ENCODE peak calls at places on chromosomes 16 and 17, in five cellular contexts. I is CD4-positive, alpha-beta memory T cell; Z is cardiac muscle cell; L is PC-3; P is transverse colon. G is an unnamed sample.

GRCh38 chr17:33464669-33465275 is 171.7 kb upstream of the ASIC2 start:
- DNase-seq in I (no peak), Z (peak; percentile 23), P (no peak), L (no peak), G (no peak)

GRCh38 chr17:67531291-67531690 is 154.2 kb downstream of the PITPNC1 start:
- DNase-seq in L (no peak), I (no peak), P (peak; percentile 40), Z (no peak), G (no peak)

GRCh38 chr17:59074494-59074893 is 32.2 kb downstream of the TRIM37 start:
- DNase-seq in P (no peak), Z (no peak), L (no peak), I (no peak), G (peak; percentile 73)

GRCh38 chr17:76124582-76125390 is 16.3 kb downstream of the FOXJ1 start:
- DNase-seq in P (no peak), Z (no peak), I (no peak), L (peak; percentile 33), G (no peak)

GRCh38 chr16:57627184-57627871 is 1.1 kb upstream of the ADGRG1 start:
- DNase-seq in I (no peak), P (no peak), L (peak; percentile 91), Z (peak; percentile 52), G (peak; percentile 69)

GRCh38 chr16:70250748-70251650 is 741 bp downstream of the EXOSC6 start:
- DNase-seq in L (peak; percentile 23), I (no peak), P (peak; percentile 51), Z (peak; percentile 69), G (peak; percentile 50)

GRCh38 chr16:57985204-57986121 is 14.5 kb upstream of the CNGB1 start:
- DNase-seq in P (no peak), I (no peak), L (no peak), Z (peak; percentile 14), G (peak; percentile 12)

GRCh38 chr17:40356906-40357861 is 7.4 kb downstream of the GJD3 start:
- DNase-seq in Z (no peak), P (no peak), L (no peak), I (no peak), G (no peak)

GRCh38 chr17:59558953-59559352 is 6.5 kb upstream of the DHX40 start:
- DNase-seq in L (peak; percentile 33), I (no peak), Z (peak; percentile 3), P (no peak), G (peak; percentile 59)

GRCh38 chr16:4936991-4937781 is at the start of gene PPL:
- DNase-seq in I (no peak), L (peak; percentile 86), Z (peak; percentile 93), P (peak; percentile 95), G (no peak)

GRCh38 chr17:12734852-12735430 is 54.4 kb upstream of the ARHGAP44 start:
- DNase-seq in Z (peak; percentile 90), L (no peak), P (no peak), I (no peak), G (no peak)

GRCh38 chr17:40963838-40964237 is 2.9 kb downstream of the KRT39 start:
- DNase-seq in P (no peak), I (peak; percentile 12), Z (no peak), L (peak; percentile 38), G (peak; percentile 25)

GRCh38 chr16:35463358-35463757 is 2003.9 kb downstream of the TP53TG3F start:
- DNase-seq in Z (no peak), P (no peak), I (no peak), L (no peak), G (no peak)

GRCh38 chr17:74810699-74811485 is 34.7 kb upstream of the NAT9 start:
- DNase-seq in P (no peak), Z (no peak), L (no peak), I (no peak), G (no peak)
- H3K4me1 ChIP-seq in P (no peaks in the 10 kb centered on the region), Z (peaks cover 51% of the 10 kb centered on the region), L (no peaks in the 10 kb centered on the region), I (no peaks in the 10 kb centered on the region), G (peaks cover 14% of the 10 kb centered on the region)

GRCh38 chr16:14611660-14612059 is 18.4 kb downstream of the PARN start:
- DNase-seq in L (no peak), Z (no peak), I (no peak), P (no peak), G (no peak)
- H3K4me1 ChIP-seq in L (no peaks in the 10 kb centered on the region), Z (no peaks in the 10 kb centered on the region), I (no peaks in the 10 kb centered on the region), P (no peaks in the 10 kb centered on the region), G (peaks cover 6% of the 10 kb centered on the region)

DNA sequence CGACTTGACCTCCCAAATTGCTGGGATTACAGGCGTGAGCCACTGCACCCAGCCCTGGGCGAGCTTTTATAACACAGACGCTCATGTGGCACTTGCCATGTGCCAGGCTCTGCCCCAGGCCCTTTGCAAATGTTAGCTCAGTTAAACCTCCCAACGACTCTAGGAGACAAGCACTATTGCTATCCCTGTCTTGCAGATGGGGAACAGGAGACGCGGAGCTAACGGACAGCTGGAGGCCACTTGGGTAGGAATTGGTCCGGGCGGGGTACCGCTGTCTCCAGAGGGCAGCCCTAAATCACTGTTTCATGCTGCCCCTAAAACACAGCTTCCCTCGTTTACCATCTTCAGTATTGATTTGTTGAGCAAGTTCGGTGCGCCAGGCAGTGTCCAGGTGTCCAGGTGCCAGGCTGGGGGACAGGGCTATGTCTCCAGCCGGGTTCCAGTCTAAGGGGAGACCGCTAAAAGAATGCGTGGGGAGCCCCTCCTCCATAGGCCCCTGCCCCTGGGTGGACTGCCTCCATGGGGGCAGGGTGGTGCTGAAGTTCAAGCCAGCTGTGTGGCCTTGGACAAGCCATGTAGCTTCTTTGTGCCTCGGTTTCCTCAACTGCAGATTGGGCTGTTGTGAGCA is 23.7 kb downstream of the TMEM235 start:
- DNase-seq in P (no peak), I (no peak), Z (no peak), L (no peak), G (no peak)
- H3K4me1 ChIP-seq in P (peaks cover 34% of the 10 kb centered on the region), I (peaks cover 93% of the 10 kb centered on the region), Z (peaks cover 59% of the 10 kb centered on the region), L (peaks cover 18% of the 10 kb centered on the region), G (peaks cover 16% of the 10 kb centered on the region)

GRCh38 chr17:17842111-17842876 is 5.5 kb upstream of the SREBF1 start:
- DNase-seq in I (no peak), L (no peak), P (no peak), Z (no peak), G (no peak)

GRCh38 chr17:17837966-17838962 is 1.5 kb upstream of the SREBF1 start:
- DNase-seq in L (peak; percentile 86), I (no peak), Z (no peak), P (peak; percentile 64), G (no peak)

GRCh38 chr17:17840751-17841591 is 4.2 kb upstream of the SREBF1 start:
- DNase-seq in Z (no peak), L (peak; percentile 31), I (no peak), P (no peak), G (peak; percentile 29)

GRCh38 chr17:17841620-17842025 is 4.8 kb upstream of the SREBF1 start:
- DNase-seq in Z (peak; percentile 70), P (no peak), I (no peak), L (no peak), G (no peak)

GRCh38 chr17:17839792-17840707 is 3.3 kb upstream of the SREBF1 start:
- DNase-seq in I (peak; percentile 81), L (peak; percentile 98), Z (peak; percentile 91), P (peak; percentile 94), G (peak; percentile 93)
- H3K4me1 ChIP-seq in I (peaks cover 41% of the 10 kb centered on the region), L (peaks cover 52% of the 10 kb centered on the region), Z (peaks cover 51% of the 10 kb centered on the region), P (peaks cover 51% of the 10 kb centered on the region), G (peaks cover 60% of the 10 kb centered on the region)

DNA sequence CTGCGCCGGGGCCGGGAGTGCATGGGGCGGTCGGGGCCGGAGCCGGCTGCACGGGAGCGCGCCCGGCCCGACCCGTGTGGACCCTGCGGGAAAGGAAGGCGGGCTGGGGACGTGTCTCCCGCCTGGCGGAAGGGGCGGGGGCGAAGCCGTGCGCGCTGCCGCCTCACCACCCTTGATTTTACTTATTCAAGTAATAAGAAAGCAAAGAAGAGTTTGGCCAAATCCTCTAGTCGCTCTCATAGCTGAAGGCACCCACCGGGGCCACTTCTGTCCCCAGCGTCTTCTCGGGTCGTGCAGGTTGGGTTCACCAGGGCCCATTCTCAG is 629 bp upstream of the PFN1 start:
- DNase-seq in P (peak; percentile 87), L (peak; percentile 85), Z (peak; percentile 92), I (no peak), G (peak; percentile 95)
- H3K4me1 ChIP-seq in P (peaks cover 54% of the 10 kb centered on the region), L (peaks cover 30% of the 10 kb centered on the region), Z (peaks cover 41% of the 10 kb centered on the region), I (peaks cover 42% of the 10 kb centered on the region), G (peaks cover 46% of the 10 kb centered on the region)

GRCh38 chr16:81488687-81489411 is 44.2 kb downstream of the CMIP start:
- DNase-seq in Z (no peak), I (no peak), P (no peak), L (no peak), G (no peak)

GRCh38 chr16:81491522-81492188 is 47.0 kb downstream of the CMIP start:
- DNase-seq in I (no peak), L (no peak), P (no peak), Z (no peak), G (no peak)

GRCh38 chr16:81487301-81487720 is 42.7 kb downstream of the CMIP start:
- DNase-seq in L (no peak), Z (no peak), P (no peak), I (no peak), G (no peak)

GRCh38 chr16:81492307-81492706 is 47.7 kb downstream of the CMIP start:
- DNase-seq in I (no peak), P (no peak), L (no peak), Z (no peak), G (no peak)

DNA sequence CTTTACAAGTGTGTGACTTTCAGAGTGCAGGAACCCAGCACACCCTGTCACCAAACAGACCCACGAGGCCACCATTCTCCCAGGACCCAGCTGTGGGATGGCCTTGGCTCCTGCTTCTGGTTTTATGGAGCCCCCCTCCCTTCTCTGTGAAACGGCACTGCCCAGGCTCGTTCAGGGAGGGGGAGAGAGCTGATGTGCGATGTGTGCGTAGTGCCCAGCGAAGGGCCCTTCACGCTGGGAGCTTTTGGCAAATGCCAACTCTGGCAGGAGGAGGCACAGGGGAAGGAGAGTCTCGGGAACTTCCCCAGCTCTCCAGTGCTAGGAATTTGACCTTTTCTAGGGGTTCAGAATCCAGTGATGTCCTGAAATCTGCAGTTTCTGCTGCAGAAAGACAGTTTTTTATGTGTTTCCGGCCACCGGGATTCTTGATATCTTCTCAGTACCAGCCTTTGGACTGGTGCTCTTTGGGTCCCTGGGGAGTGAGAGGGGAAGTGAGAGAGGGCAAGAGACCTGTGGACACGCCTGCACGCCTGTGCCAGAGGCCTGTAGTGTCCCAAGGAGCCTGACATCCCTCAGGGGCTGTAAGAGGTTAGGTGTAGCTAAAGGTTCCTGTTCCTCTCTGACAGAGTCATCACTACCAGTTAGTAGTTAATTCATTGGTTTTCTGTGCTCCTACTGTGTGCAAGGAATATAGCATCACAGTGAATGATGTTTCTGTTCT is 45.1 kb downstream of the CMIP start:
- DNase-seq in L (no peak), I (no peak), P (no peak), Z (no peak), G (no peak)
- H3K4me1 ChIP-seq in L (peaks cover 34% of the 10 kb centered on the region), I (peaks cover 6% of the 10 kb centered on the region), P (peaks cover 28% of the 10 kb centered on the region), Z (peaks cover 7% of the 10 kb centered on the region), G (peaks cover 43% of the 10 kb centered on the region)